ENCODE peak calls at places on chromosomes 2 and 18, in six cellular contexts. O is cardiac fibroblast, D is AG04449, Z is kidney, S is lower leg skin, K is heart left ventricle. X is an unnamed sample.

GRCh38 chr18:21181763-21182162 is 60.3 kb upstream of the GREB1L start:
- DNase-seq in O (no peak), K (no peak), D (no peak), S (no peak), Z (no peak), X (no peak)

GRCh38 chr2:37776487-37776886 is 105.0 kb upstream of the CDC42EP3 start:
- DNase-seq in O (peak), Z (no peak), D (peak), S (no peak), K (no peak), X (no peak)

GRCh38 chr18:210075-210474 is 51.7 kb downstream of the USP14 start:
- DNase-seq in D (no peak), O (no peak), K (no peak), Z (no peak), S (no peak), X (no peak)

GRCh38 chr2:239365782-239366435 is 34.9 kb downstream of the HDAC4 start:
- DNase-seq in O (no peak), Z (no peak), K (no peak), S (peak), D (no peak), X (no peak)

GRCh38 chr2:133171396-133172004 is 396.8 kb downstream of the NCKAP5 start:
- DNase-seq in Z (no peak), S (no peak), D (no peak), O (peak), K (no peak), X (peak)

GRCh38 chr2:76731157-76731556 is 791.0 kb downstream of the LRRTM4 start:
- DNase-seq in Z (no peak), S (no peak), O (no peak), K (no peak), D (no peak), X (no peak)

GRCh38 chr18:13791181-13791580 is 32.8 kb upstream of the MC5R start:
- DNase-seq in S (no peak), K (no peak), D (no peak), O (peak), Z (no peak), X (no peak)

GRCh38 chr2:157898591-157898996 is 22.5 kb upstream of the ACVR1 start:
- DNase-seq in O (peak), Z (no peak), K (no peak), D (peak), S (no peak), X (no peak)

GRCh38 chr2:239249781-239250180 is 151.0 kb downstream of the HDAC4 start:
- DNase-seq in D (no peak), S (peak), O (peak), Z (peak), K (peak), X (no peak)

GRCh38 chr2:43637030-43637803 is at the start of gene PLEKHH2:
- DNase-seq in K (peak), D (no peak), Z (peak), S (peak), O (peak), X (no peak)

GRCh38 chr18:11668441-11669169 is 20.5 kb upstream of the GNAL start:
- DNase-seq in D (no peak), Z (no peak), O (no peak), S (no peak), K (no peak), X (no peak)

GRCh38 chr2:50476174-50476573 is 555.8 kb downstream of the NRXN1 start:
- DNase-seq in D (no peak), Z (no peak), S (no peak), O (no peak), K (no peak), X (no peak)

GRCh38 chr18:40159141-40160017 is 1795.7 kb upstream of the PIK3C3 start:
- DNase-seq in Z (no peak), S (no peak), O (peak), K (no peak), D (no peak), X (peak)

GRCh38 chr18:59957957-59958356 is 58.2 kb downstream of the PMAIP1 start:
- DNase-seq in D (peak), Z (no peak), S (no peak), K (peak), O (peak), X (peak)

GRCh38 chr2:119126650-119127049 is 31.9 kb downstream of the C1QL2 start:
- DNase-seq in D (no peak), K (no peak), S (no peak), O (peak), Z (no peak), X (no peak)

GRCh38 chr2:162014751-162015150 is 59.3 kb downstream of the DPP4 start:
- DNase-seq in Z (no peak), S (no peak), D (no peak), K (no peak), O (peak), X (no peak)

GRCh38 chr2:154710685-154711084 is 12.2 kb downstream of the KCNJ3 start:
- DNase-seq in K (no peak), Z (no peak), O (no peak), S (no peak), D (no peak), X (no peak)

GRCh38 chr2:150538582-150539236 is 51.2 kb upstream of the RND3 start:
- DNase-seq in D (no peak), O (peak), K (no peak), Z (no peak), S (no peak), X (no peak)

GRCh38 chr18:69558088-69558487 is 157.4 kb downstream of the DOK6 start:
- DNase-seq in Z (no peak), K (no peak), O (no peak), S (no peak), D (no peak), X (no peak)

GRCh38 chr2:74119324-74119723 is 28.4 kb downstream of the BOLA3 start:
- DNase-seq in Z (no peak), S (no peak), O (peak), K (no peak), D (no peak), X (no peak)

GRCh38 chr2:176368349-176368748 is 99.1 kb downstream of the MTX2 start:
- DNase-seq in S (no peak), O (no peak), Z (no peak), D (no peak), K (no peak), X (no peak)

GRCh38 chr2:109126501-109126860 is 2.5 kb upstream of the SH3RF3 start:
- DNase-seq in O (peak), D (peak), Z (no peak), K (no peak), S (no peak), X (no peak)

GRCh38 chr2:188199716-188200128 is 92.0 kb upstream of the GULP1 start:
- DNase-seq in S (no peak), K (no peak), O (peak), D (peak), Z (no peak), X (no peak)

GRCh38 chr2:54402350-54402749 is 53.8 kb upstream of the SPTBN1 start:
- DNase-seq in S (no peak), O (peak), D (no peak), Z (peak), K (peak), X (no peak)

GRCh38 chr2:138201326-138201725 is 237.1 kb downstream of the HNMT start:
- DNase-seq in K (no peak), S (no peak), D (no peak), O (peak), Z (no peak), X (no peak)

GRCh38 chr18:53441761-53442414 is 782.6 kb downstream of the MBD2 start:
- DNase-seq in K (no peak), Z (no peak), S (no peak), D (no peak), O (no peak), X (no peak)

GRCh38 chr2:73827018-73827417 is 1.7 kb upstream of the STAMBP start:
- DNase-seq in D (no peak), S (no peak), K (no peak), Z (no peak), O (peak), X (no peak)

GRCh38 chr18:35441857-35442595 is 55.7 kb downstream of the INO80C start:
- DNase-seq in Z (no peak), D (no peak), O (no peak), S (no peak), K (no peak), X (no peak)

GRCh38 chr2:12240216-12240615 is 476.5 kb upstream of the TRIB2 start:
- DNase-seq in D (no peak), Z (no peak), S (no peak), K (no peak), O (no peak), X (no peak)

GRCh38 chr2:174699993-174700766 is 64.1 kb downstream of the CHRNA1 start:
- DNase-seq in Z (no peak), K (no peak), O (peak), S (no peak), D (no peak), X (no peak)

GRCh38 chr2:106018141-106018540 is 176.0 kb downstream of the UXS1 start:
- DNase-seq in O (no peak), Z (no peak), D (no peak), K (no peak), S (no peak), X (no peak)

GRCh38 chr2:240820014-240820606 is at the start of gene KIF1A:
- DNase-seq in S (no peak), K (no peak), D (no peak), Z (no peak), O (no peak), X (no peak)

GRCh38 chr2:232683368-232683767 is 13.8 kb upstream of the GIGYF2 start:
- DNase-seq in K (no peak), D (no peak), Z (no peak), S (no peak), O (no peak), X (no peak)

GRCh38 chr2:112343827-112344585 is 68.6 kb downstream of the ZC3H6 start:
- DNase-seq in Z (no peak), K (no peak), S (no peak), O (no peak), D (no peak), X (no peak)

GRCh38 chr2:112821142-112821541 is 15.4 kb downstream of the IL1B start:
- DNase-seq in S (no peak), K (no peak), Z (no peak), D (no peak), O (no peak), X (no peak)

GRCh38 chr2:153479527-153479926 is 965 bp upstream of the RPRM start:
- DNase-seq in S (no peak), O (no peak), K (no peak), D (no peak), Z (no peak), X (no peak)

GRCh38 chr2:153478289-153479261 is at the start of gene RPRM:
- DNase-seq in D (no peak), O (peak), K (peak), S (peak), Z (peak), X (no peak)

GRCh38 chr2:153476491-153477095 is 2.0 kb downstream of the RPRM start:
- DNase-seq in Z (no peak), D (no peak), O (no peak), K (no peak), S (no peak), X (no peak)

GRCh38 chr2:153477641-153478288 is 797 bp downstream of the RPRM start:
- DNase-seq in O (no peak), S (peak), Z (peak), K (no peak), D (no peak), X (no peak)

GRCh38 chr2:153477096-153477555 is 1.4 kb downstream of the RPRM start:
- DNase-seq in S (peak), D (no peak), O (no peak), Z (peak), K (no peak), X (no peak)
- H3K4me3 ChIP-seq in S (no peak), D (no peak), O (no peak), Z (no peak), K (no peak), X (no peak)

GRCh38 chr2:129876576-129876975 is 102.9 kb upstream of the RAB6C start:
- DNase-seq in Z (peak), O (no peak), D (no peak), S (peak), K (no peak), X (no peak)
- H3K4me3 ChIP-seq in Z (peak), O (peak), D (peak), S (no peak), K (peak), X (peak)

DNA sequence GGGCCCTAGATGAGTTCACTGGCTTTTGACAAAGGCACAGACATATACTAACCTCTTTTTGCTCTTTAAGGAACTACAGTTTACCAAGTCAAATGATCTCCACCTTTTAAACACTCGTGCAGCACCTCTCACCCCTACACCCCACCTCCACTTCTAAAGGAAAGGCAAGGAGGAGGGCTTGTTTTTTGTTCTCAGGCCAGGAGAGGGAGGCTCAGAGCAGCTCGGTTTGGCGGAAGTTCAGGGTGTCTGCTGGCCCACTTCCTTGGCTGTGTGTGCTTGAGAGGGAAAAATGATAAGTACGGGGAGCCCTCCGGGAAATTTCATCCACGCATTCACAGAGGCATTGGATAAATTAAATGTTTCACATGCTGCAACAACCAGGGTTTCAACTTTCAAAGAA is 667.9 kb downstream of the BCL11A start:
- DNase-seq in Z (no peak), D (no peak), S (no peak), O (no peak), K (no peak), X (no peak)
- H3K4me3 ChIP-seq in Z (no peak), D (no peak), S (no peak), O (no peak), K (no peak), X (no peak)

DNA sequence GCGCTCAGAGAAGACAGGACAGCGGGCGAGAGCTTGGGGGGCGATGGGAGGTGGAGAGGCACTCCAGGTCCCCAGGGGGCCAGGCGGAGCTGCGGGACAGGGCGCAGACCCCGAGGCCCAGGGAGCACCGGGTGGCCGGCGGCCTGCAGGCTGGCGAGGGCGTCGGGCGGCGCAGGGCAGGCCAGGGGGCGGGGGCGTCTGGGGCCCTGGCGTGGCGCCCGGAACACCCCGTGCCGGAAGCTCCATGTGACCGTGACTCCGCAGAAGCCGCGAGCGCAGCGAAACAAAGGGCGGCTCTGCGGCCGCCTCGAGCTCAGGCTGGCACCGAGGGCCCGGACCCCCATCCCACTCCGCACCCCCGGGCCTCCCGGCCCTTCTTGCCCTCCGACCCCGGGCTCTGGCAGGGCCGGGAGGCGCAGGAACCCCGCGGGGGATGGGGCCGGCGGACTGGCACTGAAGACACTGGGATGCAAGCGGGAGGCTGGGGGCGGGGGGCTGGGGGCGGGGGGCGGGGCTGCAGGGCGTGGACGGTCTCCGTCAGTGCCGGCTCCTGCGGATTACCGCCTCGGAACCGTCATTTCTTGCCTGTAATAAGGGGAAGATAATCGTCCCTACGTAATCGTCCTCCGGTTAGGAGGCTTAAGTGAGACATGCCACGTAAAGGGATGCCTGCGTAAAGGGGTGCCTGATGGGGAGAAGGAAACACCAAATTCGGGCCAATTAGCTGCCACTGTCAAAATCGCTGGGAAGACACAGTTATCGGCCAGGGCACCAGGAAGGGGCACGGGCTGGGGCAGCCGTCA is 19.2 kb downstream of the SH2D6 start:
- DNase-seq in K (peak), Z (peak), O (peak), S (peak), D (no peak), X (no peak)
- H3K4me3 ChIP-seq in K (peak), Z (peak), O (no peak), S (no peak), D (peak), X (no peak)

GRCh38 chr2:200698217-200698616 is 112.4 kb downstream of the AOX1 start:
- DNase-seq in O (no peak), S (no peak), D (no peak), K (no peak), Z (no peak), X (no peak)

GRCh38 chr2:200689115-200689514 is 103.3 kb downstream of the AOX1 start:
- DNase-seq in O (no peak), K (no peak), Z (no peak), D (no peak), S (no peak), X (no peak)

GRCh38 chr2:200695178-200695930 is 109.5 kb downstream of the AOX1 start:
- DNase-seq in Z (peak), O (no peak), K (peak), S (no peak), D (no peak), X (no peak)

GRCh38 chr2:200699310-200699709 is 112.4 kb upstream of the BZW1 start:
- DNase-seq in D (no peak), S (no peak), O (no peak), Z (no peak), K (no peak), X (no peak)

DNA sequence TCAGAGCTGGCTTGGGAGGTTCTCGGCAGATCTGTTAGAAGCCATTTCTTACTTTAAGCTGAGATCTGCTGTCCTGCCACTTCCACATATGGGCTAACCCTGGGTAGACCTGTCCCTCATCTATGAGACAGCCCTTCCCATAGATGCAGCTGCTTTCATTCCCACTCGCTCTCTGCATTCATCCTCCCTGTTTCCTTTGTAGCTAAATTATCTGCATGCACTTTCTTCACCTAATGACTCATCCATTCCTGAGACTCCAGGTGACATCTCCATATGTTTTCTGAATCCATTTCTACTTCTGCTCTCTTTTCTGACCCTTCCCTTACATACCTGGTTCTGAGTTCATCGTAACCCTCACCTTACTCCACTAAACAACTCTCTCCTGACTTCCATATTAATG is 108.3 kb downstream of the AOX1 start:
- DNase-seq in D (no peak), O (no peak), S (no peak), K (no peak), Z (no peak), X (no peak)
- H3K4me3 ChIP-seq in D (no peak), O (no peak), S (no peak), K (no peak), Z (no peak), X (no peak)

DNA sequence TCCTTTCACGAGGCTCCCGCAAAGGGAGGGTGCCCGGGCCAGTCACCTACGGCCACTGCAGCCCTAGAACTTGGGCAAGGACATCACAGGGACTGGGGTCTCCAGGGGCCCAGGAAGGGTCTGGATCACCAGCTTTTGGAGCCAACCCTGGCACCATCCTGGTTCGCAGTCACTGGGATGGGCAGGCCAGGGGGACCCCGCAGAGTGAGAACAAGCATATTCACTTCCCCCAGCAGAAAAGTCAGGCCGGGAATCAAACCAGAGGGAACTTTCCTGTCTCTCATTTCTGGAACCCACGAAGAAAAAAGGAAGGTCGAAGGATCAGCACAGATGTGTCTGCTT is 15.4 kb downstream of the SMAD7 start:
- DNase-seq in D (no peak), S (no peak), K (no peak), Z (no peak), O (no peak), X (no peak)
- H3K4me3 ChIP-seq in D (no peak), S (no peak), K (no peak), Z (no peak), O (no peak), X (no peak)

DNA sequence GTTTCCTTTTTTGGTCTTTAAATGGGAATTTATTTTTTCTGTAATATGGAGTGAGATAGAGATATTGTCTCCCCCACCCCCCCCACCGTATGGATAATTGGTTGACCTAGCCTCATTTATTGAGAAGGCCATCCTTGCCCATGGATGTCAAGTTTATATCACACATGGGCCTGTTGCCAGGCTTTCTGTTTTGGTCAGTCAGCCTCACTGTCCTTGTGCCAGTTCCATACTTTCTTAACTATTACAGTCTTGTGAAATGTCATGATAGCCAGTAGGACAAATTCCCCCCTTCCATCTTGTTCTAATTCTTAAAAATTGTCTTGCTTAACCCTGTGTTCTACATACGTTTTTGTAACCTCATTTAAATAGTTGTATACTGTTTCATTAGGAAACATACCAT is 12.5 kb downstream of the BABAM2 start:
- DNase-seq in S (no peak), O (no peak), Z (no peak), D (no peak), K (no peak), X (no peak)
- H3K4me3 ChIP-seq in S (no peak), O (no peak), Z (no peak), D (no peak), K (no peak), X (no peak)

GRCh38 chr2:5693288-5694015 is 1.3 kb downstream of the SOX11 start:
- DNase-seq in K (no peak), S (no peak), D (no peak), Z (no peak), O (no peak), X (no peak)
- H3K4me3 ChIP-seq in K (peak), S (no peak), D (peak), Z (no peak), O (peak), X (no peak)